ENCODE peak calls at places on chromosomes 4 and X, in four cellular contexts. V, S, H and N are unnamed samples.

GRCh38 chr4:23225024-23225423 is 532.3 kb downstream of the GBA3 start:
- DNase-seq in V (no peak), S (no peak), H (no peak), N (no peak)

GRCh38 chr4:20412072-20412471 is 160.4 kb downstream of the SLIT2 start:
- DNase-seq in V (no peak), S (no peak), H (no peak), N (no peak)

GRCh38 chrX:45889471-45889870 is 655.8 kb downstream of the ZNF674 start:
- DNase-seq in V (no peak), H (no peak), S (no peak), N (peak; percentile 1)

GRCh38 chr4:19532120-19532848 is 719.4 kb upstream of the SLIT2 start:
- DNase-seq in V (no peak), H (no peak), S (no peak), N (no peak)

GRCh38 chr4:26152051-26152450 is 168.8 kb upstream of the RBPJ start:
- DNase-seq in S (no peak), H (no peak), V (no peak), N (no peak)

GRCh38 chr4:122898370-122899150 is 23.8 kb downstream of the NUDT6 start:
- DNase-seq in V (no peak), S (no peak), H (no peak), N (no peak)

GRCh38 chrX:1452497-1453389 is at the start of gene ASMTL:
- DNase-seq in H (peak; percentile 91), V (peak; percentile 99), S (peak; percentile 92), N (peak; percentile 93)

GRCh38 chr4:5276475-5277045 is 225.3 kb downstream of the STK32B start:
- DNase-seq in V (no peak), H (no peak), S (no peak), N (no peak)

GRCh38 chrX:2829469-2830246 is 928 bp downstream of the GYG2 start:
- DNase-seq in H (no peak), S (no peak), V (no peak), N (no peak)

GRCh38 chrX:18927558-18927957 is 56.4 kb downstream of the PHKA2 start:
- DNase-seq in S (no peak), H (no peak), V (no peak), N (no peak)

GRCh38 chr4:86011117-86011516 is 348.7 kb downstream of the MAPK10 start:
- DNase-seq in S (no peak), V (no peak), H (no peak), N (no peak)

GRCh38 chr4:140668111-140668510 is 88.1 kb downstream of the TBC1D9 start:
- DNase-seq in H (no peak), S (no peak), V (no peak), N (no peak)

GRCh38 chr4:166435449-166435848 is 562.4 kb downstream of the TLL1 start:
- DNase-seq in S (no peak), H (no peak), V (no peak), N (no peak)

GRCh38 chr4:40299704-40300336 is 35.3 kb upstream of the CHRNA9 start:
- DNase-seq in S (no peak), V (no peak), H (no peak), N (no peak)

GRCh38 chr4:7725951-7726350 is 213.7 kb downstream of the AFAP1 start:
- DNase-seq in S (no peak), H (no peak), V (no peak), N (no peak)

GRCh38 chr4:160848901-160849735 is 1314.7 kb downstream of the FSTL5 start:
- DNase-seq in H (no peak), V (peak; percentile 7), S (no peak), N (no peak)

GRCh38 chr4:911871-912490 is 20.1 kb downstream of the GAK start:
- DNase-seq in V (no peak), S (no peak), H (no peak), N (no peak)

DNA sequence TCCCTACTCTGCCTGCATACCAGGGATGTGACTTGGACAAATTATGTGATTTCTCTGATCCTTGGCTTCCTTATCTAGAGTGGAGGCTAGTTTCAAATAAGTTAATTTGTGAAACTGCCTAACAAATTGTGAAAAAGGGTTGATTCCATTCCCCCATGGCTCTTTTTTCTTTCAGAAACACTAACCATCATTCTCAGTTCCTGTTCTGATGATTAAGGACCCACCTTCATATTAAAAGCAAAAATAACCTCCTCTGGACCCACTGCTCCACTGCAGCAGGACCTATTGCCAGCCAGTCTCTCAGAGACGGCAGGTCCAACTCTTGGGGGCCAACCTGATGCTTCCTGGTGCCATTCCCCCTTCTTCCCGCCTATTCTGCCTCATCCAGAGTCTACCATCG is 4.5 kb upstream of the ANXA5 start:
- DNase-seq in S (no peak), H (no peak), V (no peak), N (no peak)
- TF ChIP-seq FOXK2 in S (no peak), H (no peak), V (no peak), N (no peak)

DNA sequence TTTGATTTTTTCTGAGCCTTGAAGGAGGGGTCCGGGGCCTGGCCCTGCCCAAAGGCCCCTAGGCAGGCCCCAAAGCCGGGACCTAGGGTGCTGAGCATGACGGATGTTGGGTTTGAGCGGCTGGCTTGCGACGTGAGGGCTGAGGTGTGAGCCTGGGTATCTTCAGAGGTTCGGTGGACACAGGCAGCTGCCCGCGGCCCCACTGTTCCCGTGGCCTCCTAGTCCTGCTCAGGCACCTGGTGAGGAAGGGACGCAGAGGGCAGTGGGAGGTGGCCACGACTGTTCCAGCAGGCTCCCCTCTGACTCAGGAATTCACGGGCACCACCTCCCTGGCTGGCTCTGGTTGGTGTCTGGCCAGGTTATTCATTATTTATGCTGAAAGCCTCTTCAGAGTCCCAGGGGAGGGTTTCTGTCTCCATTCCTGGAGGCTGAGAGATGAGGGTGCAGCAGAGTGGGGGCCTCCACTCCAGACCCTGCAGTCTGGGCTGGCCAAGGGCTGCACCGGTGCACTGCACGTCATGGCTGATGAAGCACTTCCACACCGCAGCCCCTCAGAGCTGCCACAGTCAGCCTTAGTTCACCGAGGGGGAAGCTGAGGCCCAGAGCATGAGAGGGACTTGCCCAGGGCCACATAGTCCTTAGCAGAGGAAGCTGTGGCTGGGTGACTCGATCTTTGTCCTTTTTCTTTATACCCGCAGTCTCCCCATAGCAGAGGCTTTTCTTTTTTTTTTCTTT is 2.2 kb downstream of the MSANTD1 start:
- DNase-seq in S (no peak), H (no peak), V (no peak), N (no peak)
- TF ChIP-seq FOXK2 in S (no peak), H (no peak), V (no peak), N (no peak)

GRCh38 chrX:80246273-80246672 is 174.0 kb upstream of the TENT5D start:
- DNase-seq in V (no peak), S (no peak), H (no peak), N (no peak)
- TF ChIP-seq FOXK2 in V (no peak), S (no peak), H (no peak), N (no peak)

GRCh38 chr4:186823989-186824388 is 100.3 kb upstream of the FAT1 start:
- DNase-seq in H (no peak), V (no peak), S (peak; percentile 30), N (peak; percentile 25)
- TF ChIP-seq FOXK2 in H (no peak), V (no peak), S (no peak), N (no peak)